ENCODE peak calls at places on chromosome 2, in four cellular contexts. Q, V, U and T are unnamed samples.

GRCh38 chr2:107411267-107411666 is 415.4 kb upstream of the RGPD4 start:
- DNase-seq in U (no peak), V (no peak), Q (no peak), T (no peak)

GRCh38 chr2:233209117-233209977 is 42.1 kb upstream of the ATG16L1 start:
- DNase-seq in Q (peak), U (peak), V (peak), T (peak)

GRCh38 chr2:41032715-41033114 is 580.8 kb upstream of the SLC8A1 start:
- DNase-seq in Q (no peak), U (no peak), V (no peak), T (no peak)

GRCh38 chr2:157572725-157573124 is 55.9 kb downstream of the ACVR1C start:
- DNase-seq in Q (peak), V (no peak), U (no peak), T (peak)

GRCh38 chr2:181977661-181978350 is 7.8 kb upstream of the PPP1R1C start:
- DNase-seq in U (no peak), V (no peak), Q (no peak), T (peak)

GRCh38 chr2:53755022-53755630 is 12.5 kb upstream of the CHAC2 start:
- DNase-seq in Q (no peak), U (no peak), V (no peak), T (no peak)

GRCh38 chr2:185854910-185855309 is 116.3 kb downstream of the FSIP2 start:
- DNase-seq in U (no peak), V (no peak), Q (no peak), T (no peak)

GRCh38 chr2:130303142-130303541 is 39.6 kb upstream of the IMP4 start:
- DNase-seq in V (no peak), Q (no peak), U (no peak), T (no peak)

GRCh38 chr2:102155131-102155702 is 12.7 kb downstream of the IL1R1 start:
- DNase-seq in U (no peak), V (no peak), Q (no peak), T (no peak)

GRCh38 chr2:9638532-9638931 is 7.7 kb upstream of the YWHAQ start:
- DNase-seq in Q (peak), V (peak), U (no peak), T (peak)

GRCh38 chr2:109722026-109722425 is 72.1 kb upstream of the RGPD5 start:
- DNase-seq in U (no peak), V (no peak), Q (no peak), T (no peak)

GRCh38 chr2:25266399-25266798 is 75.3 kb downstream of the DNMT3A start:
- DNase-seq in U (no peak), Q (no peak), V (no peak), T (no peak)

GRCh38 chr2:142877265-142877756 is at the start of gene KYNU:
- DNase-seq in Q (peak), V (no peak), U (no peak), T (no peak)

GRCh38 chr2:12932192-12932591 is 215.5 kb downstream of the TRIB2 start:
- DNase-seq in V (no peak), Q (no peak), U (no peak), T (no peak)

GRCh38 chr2:177229448-177230242 is 17.1 kb downstream of the HNRNPA3 start:
- DNase-seq in U (no peak), V (no peak), Q (no peak), T (no peak)
- TF ChIP-seq MAFK in U (no peak), V (no peak), Q (no peak), T (no peak)

GRCh38 chr2:217061916-217062315 is 202.1 kb upstream of the TNP1 start:
- DNase-seq in Q (no peak), V (no peak), U (no peak), T (no peak)
- TF ChIP-seq USF2 in Q (no peak), V (no peak), U (no peak), T (no peak)

DNA sequence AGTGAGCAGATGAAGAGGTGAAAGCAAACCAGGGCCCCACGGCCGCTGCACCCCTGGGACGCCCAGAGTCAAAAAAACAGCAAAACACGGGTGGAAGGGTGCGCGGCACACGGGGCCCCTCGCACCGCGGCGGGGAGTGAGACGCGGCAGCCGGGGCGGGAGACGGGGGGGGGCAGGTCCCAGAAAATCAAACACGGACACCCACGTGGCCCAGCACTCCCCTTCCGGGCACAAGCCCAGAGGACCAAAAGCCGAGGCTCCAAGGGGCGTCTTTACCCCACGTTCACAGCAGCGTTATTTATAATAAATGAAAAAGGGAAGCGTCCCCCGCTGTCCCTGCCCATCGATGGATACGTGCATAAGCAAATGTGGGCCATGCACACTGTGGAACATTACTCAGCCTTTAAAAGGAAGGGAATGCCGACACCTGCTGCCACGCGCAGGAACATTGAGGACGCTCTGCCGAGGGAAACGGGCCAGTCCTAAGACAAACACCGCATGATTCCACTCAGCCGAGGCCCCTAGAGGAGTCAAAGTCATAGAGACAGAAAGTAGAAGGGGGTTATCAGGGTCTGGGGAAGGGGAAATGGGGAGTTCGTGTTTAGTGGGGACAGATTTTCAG is 677 bp upstream of the COPS9 start:
- DNase-seq in V (peak), U (no peak), Q (no peak), T (no peak)
- TF ChIP-seq RNF2 in V (no peak), U (no peak), Q (no peak), T (no peak)

GRCh38 chr2:64595397-64596160 is 58.1 kb downstream of the SERTAD2 start:
- DNase-seq in V (no peak), U (no peak), Q (peak), T (no peak)

GRCh38 chr2:64594563-64594989 is 59.1 kb downstream of the SERTAD2 start:
- DNase-seq in Q (no peak), V (no peak), U (no peak), T (no peak)

GRCh38 chr2:64598226-64598625 is 55.5 kb downstream of the SERTAD2 start:
- DNase-seq in Q (no peak), U (no peak), V (no peak), T (no peak)

GRCh38 chr2:64591188-64591587 is 62.5 kb downstream of the SERTAD2 start:
- DNase-seq in Q (no peak), U (no peak), V (no peak), T (no peak)

DNA sequence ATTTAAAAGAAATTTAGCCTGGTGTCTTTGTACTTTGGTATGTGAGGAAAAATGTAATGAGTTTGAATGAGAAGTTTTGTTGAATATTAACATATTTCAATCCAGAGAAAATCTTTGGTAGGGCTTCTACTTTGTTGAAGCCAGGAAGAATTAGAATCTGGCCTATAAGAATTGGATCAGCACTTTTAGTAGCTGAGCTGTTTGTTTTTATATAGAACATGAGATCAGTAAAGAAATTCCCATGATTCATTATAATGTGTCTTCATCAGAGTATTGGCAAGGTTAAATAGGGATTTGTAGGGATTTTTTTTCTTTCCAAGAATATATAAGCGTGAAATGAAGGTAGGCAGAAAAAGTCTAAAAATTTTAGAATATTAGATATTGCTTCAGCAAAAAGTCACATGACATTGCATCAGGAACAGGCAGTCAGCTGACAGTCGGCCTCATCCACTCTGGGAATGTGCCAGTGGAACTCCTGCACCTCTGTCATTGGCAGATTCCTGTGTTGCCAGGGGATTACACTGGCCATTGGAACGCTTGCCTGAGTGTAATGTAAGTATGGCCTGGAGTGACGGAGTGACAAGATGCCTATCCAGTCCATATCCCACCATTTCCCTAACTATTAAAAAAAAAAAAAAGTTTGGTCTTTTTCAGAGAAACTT is 60.6 kb downstream of the SERTAD2 start:
- DNase-seq in V (no peak), U (no peak), Q (no peak), T (no peak)
- TF ChIP-seq MAFK in V (no peak), U (no peak), Q (no peak), T (no peak)

DNA sequence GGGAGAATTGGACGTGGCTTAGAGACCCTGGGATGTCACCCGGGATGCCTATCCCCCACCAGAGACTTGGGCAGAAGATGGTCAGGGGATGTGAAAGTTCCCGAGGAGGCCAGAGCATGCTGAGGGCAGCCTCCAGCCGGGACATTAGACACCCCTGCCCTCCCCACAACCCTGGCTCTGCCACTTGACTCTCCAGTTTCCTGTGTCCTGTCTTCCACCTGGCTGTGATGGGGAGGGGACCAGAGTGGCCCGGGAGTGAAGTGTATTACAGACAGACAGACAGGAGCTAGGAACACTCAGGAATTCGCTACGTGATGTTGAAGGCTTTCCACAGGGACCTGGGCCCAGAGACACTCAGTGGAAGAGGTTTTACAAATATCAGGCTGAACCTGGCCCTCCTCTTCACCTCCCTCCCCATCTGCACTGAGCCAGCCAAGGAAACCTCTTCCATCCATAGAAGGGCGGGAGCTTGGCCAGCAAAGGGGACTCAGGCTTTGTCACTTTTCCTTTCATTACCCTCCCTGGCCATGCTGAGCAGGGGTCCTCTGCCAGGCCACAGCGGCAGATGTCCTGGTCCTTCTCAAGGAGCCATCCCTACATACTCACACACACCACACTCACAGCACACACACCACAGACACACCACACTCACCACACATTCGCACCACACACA is 60.7 kb downstream of the SDC1 start:
- DNase-seq in Q (no peak), U (no peak), V (no peak), T (peak)
- TF ChIP-seq USF2 in Q (no peak), U (no peak), V (no peak), T (no peak)